ENCODE peak calls at places on chromosomes 6 and 20, in six cellular contexts. R is activated gamma-delta T cell; W is PC-3; J is hepatocyte; X is midbrain; A is activated naive CD4-positive, alpha-beta T cell treated with Interleukin-2 at 50 U/mL for 16 hours. S is an unnamed sample.
A peak's percentile ranks its signal among the peaks of the same experiment; 100 is the strongest.

GRCh38 chr6:119533603-119534279 is 184.2 kb upstream of the MAN1A1 start:
- DNase-seq in W (peak; percentile 77), X (no peak), R (no peak), J (no peak), A (no peak), S (no peak)

GRCh38 chr6:125552819-125553218 is 196.6 kb upstream of the HEY2 start:
- DNase-seq in A (no peak), X (no peak), J (no peak), W (no peak), R (no peak), S (no peak)

GRCh38 chr6:1837868-1838267 is 228.2 kb downstream of the FOXC1 start:
- DNase-seq in A (no peak), W (no peak), X (no peak), J (no peak), R (no peak), S (no peak)

GRCh38 chr6:36054415-36054814 is 26.8 kb downstream of the MAPK14 start:
- DNase-seq in W (no peak), A (no peak), J (no peak), X (no peak), R (no peak), S (no peak)

GRCh38 chr6:138374815-138375214 is 2.9 kb upstream of the SMIM28 start:
- DNase-seq in W (no peak), R (no peak), X (no peak), A (no peak), J (no peak), S (no peak)

GRCh38 chr6:32894085-32895005 is 40.4 kb downstream of the PSMB9 start:
- DNase-seq in W (peak; percentile 97), J (peak; percentile 94), R (peak; percentile 75), X (peak; percentile 95), A (peak; percentile 96), S (peak; percentile 94)

GRCh38 chr20:44052166-44052565 is 134.8 kb downstream of the JPH2 start:
- DNase-seq in A (no peak), J (no peak), X (no peak), R (no peak), W (no peak), S (no peak)

GRCh38 chr6:166032366-166033171 is 135.1 kb downstream of the TBXT start:
- DNase-seq in R (no peak), J (peak; percentile 12), A (no peak), W (peak; percentile 3), X (no peak), S (no peak)

GRCh38 chr6:168240147-168240546 is 79.4 kb downstream of the DACT2 start:
- DNase-seq in R (no peak), W (no peak), A (no peak), J (no peak), X (no peak), S (no peak)

GRCh38 chr6:108588586-108588985 is 27.9 kb downstream of the FOXO3 start:
- DNase-seq in A (no peak), R (no peak), J (no peak), X (no peak), W (peak; percentile 30), S (no peak)

GRCh38 chr20:52312131-52312729 is 120.7 kb upstream of the ZFP64 start:
- DNase-seq in J (peak; percentile 79), X (peak; percentile 63), R (no peak), W (peak; percentile 90), A (peak; percentile 43), S (no peak)

GRCh38 chr20:46206025-46206424 is 87.9 kb downstream of the CD40 start:
- DNase-seq in W (peak; percentile 68), A (no peak), R (no peak), J (no peak), X (peak; percentile 17), S (peak; percentile 83)

GRCh38 chr6:168628732-168629245 is 187.8 kb downstream of the SMOC2 start:
- DNase-seq in X (no peak), R (no peak), W (no peak), A (no peak), J (no peak), S (no peak)

GRCh38 chr6:128513878-128514277 is 6.5 kb downstream of the PTPRK start:
- DNase-seq in J (no peak), X (peak; percentile 13), W (no peak), R (no peak), A (no peak), S (no peak)

GRCh38 chr6:38427492-38428210 is 212.1 kb downstream of the BTBD9 start:
- DNase-seq in X (no peak), R (no peak), J (no peak), A (no peak), W (no peak), S (no peak)

GRCh38 chr6:45608252-45608911 is 230.6 kb upstream of the SUPT3H start:
- DNase-seq in A (no peak), X (no peak), W (peak; percentile 93), J (no peak), R (no peak), S (no peak)